ENCODE peak calls at places on chromosomes 5 and 9, in seven cellular contexts. B is K562, D is GM12891, I is GM12878, F is H1, X is GM12892, G is HepG2. U is an unnamed sample.

GRCh38 chr5:97624861-97625260 is 441.8 kb upstream of the RIOK2 start:
- DNase-seq in B (no peak), D (no peak), I (no peak), F (no peak), X (no peak), G (no peak), U (no peak)

GRCh38 chr5:69519285-69519684 is 26.7 kb downstream of the OCLN start:
- DNase-seq in B (no peak), D (no peak), I (no peak), F (no peak), X (no peak), G (no peak), U (no peak)

GRCh38 chr5:135073771-135074345 is 39.8 kb upstream of the PITX1 start:
- DNase-seq in B (no peak), D (no peak), I (no peak), F (no peak), X (no peak), G (no peak), U (no peak)

GRCh38 chr9:115250646-115251045 is 132.7 kb upstream of the TNC start:
- DNase-seq in B (no peak), D (no peak), I (no peak), F (no peak), X (no peak), G (no peak), U (no peak)

GRCh38 chr5:38926121-38926520 is 80.3 kb downstream of the OSMR start:
- DNase-seq in B (no peak), D (no peak), I (no peak), F (no peak), X (no peak), G (no peak), U (no peak)

GRCh38 chr9:112404367-112404979 is 24.6 kb downstream of the HSDL2 start:
- DNase-seq in B (no peak), D (no peak), I (no peak), F (no peak), X (no peak), G (no peak), U (no peak)

GRCh38 chr9:99183616-99184015 is 38.1 kb downstream of the ALG2 start:
- DNase-seq in B (no peak), D (no peak), I (no peak), F (no peak), X (no peak), G (no peak), U (no peak)

GRCh38 chr5:154934881-154935280 is 3.1 kb downstream of the GEMIN5 start:
- DNase-seq in B (no peak), D (no peak), I (no peak), F (no peak), X (no peak), G (no peak), U (no peak)

GRCh38 chr5:5306696-5307095 is 115.8 kb upstream of the ICE1 start:
- DNase-seq in B (no peak), D (no peak), I (no peak), F (no peak), X (no peak), G (no peak), U (no peak)

GRCh38 chr5:90386099-90386710 is 23.4 kb downstream of the CETN3 start:
- DNase-seq in B (no peak), D (no peak), I (no peak), F (no peak), X (no peak), G (peak; percentile 24), U (peak; percentile 5)

GRCh38 chr5:18771097-18771610 is 1136.9 kb downstream of the TAF11L14 start:
- DNase-seq in B (no peak), D (no peak), I (no peak), F (no peak), X (no peak), G (no peak), U (no peak)

GRCh38 chr5:135388860-135389435 is 10.1 kb downstream of the MACROH2A1 start:
- DNase-seq in B (no peak), D (no peak), I (no peak), F (no peak), X (no peak), G (no peak), U (no peak)

GRCh38 chr5:121424976-121425375 is 426.7 kb upstream of the FTMT start:
- DNase-seq in B (no peak), D (no peak), I (no peak), F (no peak), X (no peak), G (no peak), U (peak; percentile 14)

GRCh38 chr5:54360089-54360488 is 49.7 kb upstream of the ARL15 start:
- DNase-seq in B (no peak), D (no peak), I (no peak), F (no peak), X (no peak), G (no peak), U (no peak)

GRCh38 chr9:124939944-124940343 is 939 bp downstream of the GOLGA1 start:
- DNase-seq in B (no peak), D (no peak), I (no peak), F (no peak), X (no peak), G (no peak), U (peak; percentile 7)

GRCh38 chr5:9513825-9514224 is 32.0 kb downstream of the SEMA5A start:
- DNase-seq in B (no peak), D (no peak), I (no peak), F (no peak), X (no peak), G (no peak), U (no peak)

GRCh38 chr9:101736723-101737122 is 1.7 kb downstream of the GRIN3A start:
- DNase-seq in B (peak; percentile 8), D (no peak), I (no peak), F (no peak), X (no peak), G (no peak), U (no peak)

GRCh38 chr5:89374818-89375521 is 492.0 kb upstream of the MEF2C start:
- DNase-seq in B (no peak), D (no peak), I (no peak), F (no peak), X (no peak), G (no peak), U (no peak)

GRCh38 chr5:110218994-110219393 is 507.5 kb downstream of the TMEM232 start:
- DNase-seq in B (no peak), D (no peak), I (no peak), F (no peak), X (no peak), G (no peak), U (no peak)

GRCh38 chr5:9544502-9545300 is 1.2 kb downstream of the SEMA5A start:
- DNase-seq in B (peak; percentile 70), D (peak; percentile 56), I (no peak), F (no peak), X (peak; percentile 40), G (peak; percentile 35), U (peak; percentile 85)

GRCh38 chr9:123997665-123998277 is 13.8 kb upstream of the LHX2 start:
- DNase-seq in B (no peak), D (no peak), I (peak; percentile 81), F (no peak), X (no peak), G (no peak), U (no peak)

GRCh38 chr9:37412431-37413151 is 9.9 kb upstream of the GRHPR start:
- DNase-seq in B (no peak), D (no peak), I (no peak), F (no peak), X (no peak), G (no peak), U (no peak)

GRCh38 chr5:167770461-167770860 is 521.0 kb upstream of the WWC1 start:
- DNase-seq in B (no peak), D (no peak), I (no peak), F (no peak), X (no peak), G (no peak), U (no peak)

GRCh38 chr5:82164109-82164956 is 113.8 kb downstream of the RPS23 start:
- DNase-seq in B (no peak), D (no peak), I (no peak), F (no peak), X (no peak), G (no peak), U (no peak)

GRCh38 chr5:149803641-149804468 is 73.7 kb downstream of the PPARGC1B start:
- DNase-seq in B (no peak), D (no peak), I (no peak), F (no peak), X (no peak), G (no peak), U (no peak)

GRCh38 chr5:150174285-150174684 is 7.7 kb downstream of the CDX1 start:
- DNase-seq in B (no peak), D (no peak), I (no peak), F (no peak), X (no peak), G (no peak), U (no peak)

GRCh38 chr5:132776077-132776931 is 735 bp downstream of the SEPTIN8 start:
- DNase-seq in B (peak; percentile 62), D (no peak), I (no peak), F (no peak), X (peak; percentile 51), G (peak; percentile 19), U (peak; percentile 88)

GRCh38 chr9:132143359-132143758 is 18.5 kb upstream of the NTNG2 start:
- DNase-seq in B (no peak), D (no peak), I (no peak), F (no peak), X (no peak), G (no peak), U (peak; percentile 62)
- TF ChIP-seq TAF1 in B (no peak), D (no peak), I (no peak), F (no peak), X (no peak), G (no peak), U (no peak)

DNA sequence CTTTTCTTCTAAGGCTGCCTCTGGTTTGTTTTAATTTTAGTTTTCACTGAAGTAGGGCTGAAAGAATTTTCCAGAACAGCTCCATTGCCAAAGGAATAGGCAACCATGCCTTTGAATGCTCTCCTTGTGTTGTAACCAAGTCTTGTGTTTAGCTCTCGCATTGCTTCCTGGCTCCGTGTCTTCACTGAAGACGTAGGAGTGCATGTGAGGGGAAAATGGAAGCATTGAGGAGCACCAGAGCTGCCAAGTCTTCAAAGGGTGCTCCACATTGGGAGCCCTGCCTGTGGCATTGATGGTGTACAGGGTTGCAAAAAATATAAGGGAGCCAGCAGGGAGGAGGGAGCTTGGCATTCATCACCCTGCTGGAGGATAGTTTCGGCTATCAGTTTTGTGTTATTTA is 86.6 kb downstream of the NTRK2 start:
- DNase-seq in B (no peak), D (no peak), I (no peak), F (no peak), X (no peak), G (no peak), U (no peak)
- TF ChIP-seq TAF1 in B (no peak), D (no peak), I (no peak), F (no peak), X (no peak), G (no peak), U (no peak)

DNA sequence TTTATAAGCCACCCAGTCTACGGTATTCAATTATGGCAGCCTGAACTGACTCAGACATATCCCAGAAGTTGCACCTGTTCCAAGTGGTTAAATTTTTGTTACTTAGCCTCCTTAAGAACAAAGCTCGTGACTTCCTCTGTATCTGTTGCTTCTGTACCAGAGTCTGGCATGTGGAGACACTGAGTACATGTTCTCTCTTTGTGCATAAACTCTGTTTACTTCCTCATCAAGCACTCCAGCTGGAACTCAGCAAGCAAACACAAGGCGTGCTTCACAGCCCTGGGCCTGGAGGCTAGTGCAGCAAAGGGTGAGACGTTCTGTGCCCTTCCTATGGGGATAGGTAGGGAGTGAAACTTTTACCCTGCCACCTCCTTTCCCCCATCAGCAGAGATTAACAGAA is 19.0 kb downstream of the C9orf152 start:
- DNase-seq in B (no peak), D (no peak), I (no peak), F (no peak), X (no peak), G (peak; percentile 33), U (no peak)
- TF ChIP-seq TAF1 in B (no peak), D (no peak), I (no peak), F (no peak), X (no peak), G (no peak), U (no peak)

GRCh38 chr5:159663986-159664385 is 252.3 kb upstream of the ADRA1B start:
- DNase-seq in B (no peak), D (no peak), I (no peak), F (no peak), X (no peak), G (no peak), U (no peak)
- TF ChIP-seq TAF1 in B (no peak), D (no peak), I (no peak), F (no peak), X (no peak), G (no peak), U (no peak)